ENCODE peak calls at places on chromosomes 5 and 9, in four cellular contexts. S, E, T and N are unnamed samples.

GRCh38 chr9:89613912-89614311 is 9.1 kb downstream of the GADD45G start:
- DNase-seq in S (no peak), E (no peak), T (no peak), N (no peak)

GRCh38 chr5:178267876-178268275 is 35.3 kb upstream of the PHYKPL start:
- DNase-seq in S (no peak), E (no peak), T (no peak), N (no peak)

GRCh38 chr5:57778528-57779175 is 296.0 kb upstream of the ACTBL2 start:
- DNase-seq in S (peak; percentile 11), E (no peak), T (no peak), N (no peak)

GRCh38 chr9:91813261-91813795 is 136.7 kb downstream of the ROR2 start:
- DNase-seq in S (no peak), E (no peak), T (no peak), N (no peak)

GRCh38 chr9:22211588-22212360 is 202.7 kb upstream of the CDKN2B start:
- DNase-seq in S (peak; percentile 80), E (no peak), T (no peak), N (no peak)

GRCh38 chr5:55104036-55104767 is 1.8 kb downstream of the GZMA start:
- DNase-seq in S (no peak), E (no peak), T (no peak), N (no peak)

GRCh38 chr9:95422650-95423049 is 94.1 kb downstream of the PTCH1 start:
- DNase-seq in S (peak; percentile 34), E (no peak), T (no peak), N (no peak)

GRCh38 chr9:106772523-106773290 is 90.3 kb upstream of the ZNF462 start:
- DNase-seq in S (no peak), E (no peak), T (no peak), N (no peak)

GRCh38 chr5:95870105-95870672 is 47.7 kb upstream of the GLRX start:
- DNase-seq in S (no peak), E (no peak), T (no peak), N (no peak)

GRCh38 chr9:101449071-101449721 is 13.6 kb upstream of the ALDOB start:
- DNase-seq in S (peak; percentile 86), E (peak; percentile 85), T (peak; percentile 65), N (peak; percentile 79)
- TF ChIP-seq POLR2A in S (no peak), E (no peak), T (no peak), N (no peak)

DNA sequence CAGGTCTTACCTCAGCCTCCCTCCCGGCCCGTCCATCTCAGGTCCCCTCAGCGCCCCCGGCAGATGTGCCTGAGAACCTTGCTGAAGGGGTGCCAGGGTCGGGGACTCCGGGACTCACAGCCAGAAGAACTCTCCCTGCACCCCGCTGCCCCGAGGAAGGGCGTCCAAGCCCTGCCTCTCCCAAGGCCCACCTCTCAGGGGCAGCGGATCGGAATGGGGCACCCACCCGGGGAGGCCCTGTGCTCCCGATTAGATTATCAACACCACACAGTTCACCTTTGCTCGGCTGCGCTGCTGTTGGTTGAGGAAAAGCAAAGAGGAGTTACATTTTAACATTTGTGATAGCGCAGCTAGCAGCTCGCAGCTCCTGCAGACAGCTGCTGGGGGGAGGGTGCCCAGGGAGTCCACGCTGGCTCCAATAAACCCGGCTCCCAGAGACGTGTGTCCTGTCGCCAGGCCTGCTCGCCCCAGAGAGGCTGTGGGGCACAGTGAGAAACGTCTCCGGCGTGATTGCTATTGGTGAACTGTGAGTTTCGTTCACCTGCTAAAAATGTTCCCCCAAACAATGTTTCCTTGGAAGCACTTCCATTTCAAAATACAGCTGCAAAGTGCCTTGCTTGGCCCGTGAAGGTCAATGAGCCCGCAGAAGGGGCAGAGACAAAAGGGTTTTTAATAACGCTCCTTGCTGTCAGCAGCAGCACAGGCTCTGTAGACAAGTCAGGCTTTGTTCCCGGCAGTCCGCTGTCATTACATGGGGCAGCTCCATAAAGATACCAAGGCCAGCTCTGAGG is 18.6 kb upstream of the SLC6A19 start:
- DNase-seq in S (no peak), E (peak; percentile 58), T (no peak), N (no peak)
- TF ChIP-seq POLR2A in S (no peak), E (no peak), T (no peak), N (no peak)

GRCh38 chr9:129142115-129142514 is 30.9 kb downstream of the PTPA start:
- DNase-seq in S (no peak), E (no peak), T (no peak), N (no peak)

GRCh38 chr9:129139993-129140396 is 28.8 kb downstream of the PTPA start:
- DNase-seq in S (peak; percentile 97), E (peak; percentile 87), T (peak; percentile 93), N (peak; percentile 65)

GRCh38 chr9:129140397-129141065 is 29.3 kb downstream of the PTPA start:
- DNase-seq in S (peak; percentile 35), E (peak; percentile 55), T (peak; percentile 52), N (peak; percentile 45)

GRCh38 chr9:129142536-129142935 is 31.3 kb downstream of the PTPA start:
- DNase-seq in S (no peak), E (no peak), T (no peak), N (no peak)

DNA sequence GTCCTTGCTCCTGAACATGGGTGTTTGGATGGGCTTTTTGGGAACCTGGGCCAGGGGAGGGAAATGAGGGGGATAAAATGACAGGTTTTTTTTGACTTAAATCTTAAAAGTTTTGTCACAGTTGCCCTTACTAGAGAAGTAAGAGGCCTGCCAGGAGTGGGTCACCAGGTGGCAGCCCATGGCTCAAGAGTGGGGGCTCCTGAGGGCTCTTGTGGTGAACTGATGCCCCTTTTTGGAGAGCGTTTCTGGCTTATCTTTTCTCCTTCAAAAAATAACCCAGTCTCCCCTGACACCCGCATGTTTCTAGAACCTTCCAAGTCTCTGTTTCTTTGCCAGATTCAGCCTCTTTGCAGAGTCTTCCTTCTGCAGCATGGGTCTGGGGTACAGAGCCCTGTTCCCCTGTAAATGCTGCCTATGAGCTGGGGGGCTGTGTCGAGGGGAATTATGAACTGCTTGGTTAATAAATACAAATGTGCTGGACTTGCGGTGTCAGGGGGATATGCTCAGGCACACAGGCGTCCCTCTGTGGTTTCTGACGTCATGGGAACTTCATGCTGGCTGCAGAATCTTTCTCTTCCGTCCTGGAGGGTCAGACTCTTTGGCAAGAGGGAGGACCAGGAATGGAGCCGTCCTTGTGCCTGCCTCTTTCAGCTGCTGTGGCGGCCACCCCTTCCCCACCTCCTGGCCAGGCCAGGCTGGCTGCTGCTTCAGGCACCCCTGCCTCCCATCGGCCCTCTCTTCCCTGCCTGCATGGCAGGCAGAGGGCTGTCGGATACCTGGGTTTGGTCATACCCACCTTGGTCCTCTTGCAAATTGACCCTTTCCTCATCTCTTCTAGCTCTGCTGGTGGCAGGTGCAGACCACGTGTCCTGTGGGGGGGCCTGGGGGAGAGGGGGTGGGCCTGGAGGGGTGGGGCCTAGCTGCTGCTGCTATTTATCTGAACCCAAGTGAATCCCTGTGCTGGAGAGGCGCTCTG is 30.1 kb downstream of the PTPA start:
- DNase-seq in S (peak; percentile 31), E (peak; percentile 69), T (peak; percentile 60), N (peak; percentile 31)
- TF ChIP-seq POLR2A in S (no peak), E (no peak), T (no peak), N (peak; percentile 16)

GRCh38 chr5:863244-863805 is 12.5 kb upstream of the ZDHHC11 start:
- DNase-seq in S (no peak), E (no peak), T (no peak), N (no peak)

GRCh38 chr5:860506-861150 is 9.8 kb upstream of the ZDHHC11 start:
- DNase-seq in S (no peak), E (no peak), T (no peak), N (no peak)

GRCh38 chr5:864492-865167 is 13.8 kb upstream of the ZDHHC11 start:
- DNase-seq in S (no peak), E (no peak), T (peak; percentile 36), N (no peak)

GRCh38 chr5:861442-862366 is 10.9 kb upstream of the ZDHHC11 start:
- DNase-seq in S (no peak), E (no peak), T (no peak), N (no peak)

GRCh38 chr5:862367-863243 is 11.8 kb upstream of the ZDHHC11 start:
- DNase-seq in S (no peak), E (no peak), T (no peak), N (no peak)
- TF ChIP-seq POLR2A in S (no peak), E (no peak), T (no peak), N (no peak)

DNA sequence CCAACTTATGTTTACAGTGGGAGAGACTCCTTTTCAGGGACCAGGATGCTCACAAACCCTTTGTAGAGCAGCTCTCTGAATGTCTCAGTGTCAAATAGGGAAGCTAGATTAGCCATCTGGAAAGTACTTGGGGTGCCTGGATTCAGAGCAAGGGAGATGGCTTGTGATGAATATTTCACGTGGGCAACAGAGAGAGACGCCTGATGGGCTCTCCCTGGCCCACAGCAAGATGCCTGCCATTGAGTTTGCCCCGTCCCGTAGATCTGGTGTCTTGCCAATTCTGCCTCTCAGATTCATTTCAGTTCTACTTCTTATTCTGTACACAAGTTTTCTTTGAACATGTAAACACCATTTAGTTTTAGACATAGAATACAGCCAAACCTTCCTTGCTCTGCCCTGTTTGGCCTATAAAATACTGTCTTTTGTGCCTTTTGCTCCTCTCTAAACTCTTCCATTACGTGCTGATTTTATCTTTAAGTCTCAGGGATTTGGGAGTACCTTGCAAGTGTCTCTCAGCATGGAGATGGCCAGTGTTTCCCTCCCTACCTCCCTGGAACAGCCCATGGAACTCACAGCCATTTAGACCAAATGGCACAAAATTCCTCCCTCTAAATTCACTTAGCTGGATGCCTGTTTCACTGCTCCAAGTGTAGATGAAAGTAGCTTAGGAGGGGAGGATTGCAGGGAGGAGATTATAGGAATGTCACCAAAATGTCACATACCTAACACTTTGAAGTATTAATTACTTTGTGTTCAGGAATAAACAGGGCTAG is 234.3 kb downstream of the SAXO1 start:
- DNase-seq in S (no peak), E (no peak), T (no peak), N (no peak)
- TF ChIP-seq POLR2A in S (no peak), E (no peak), T (no peak), N (no peak)

GRCh38 chr9:136845465-136846261 is 3.4 kb downstream of the AJM1 start:
- DNase-seq in S (no peak), E (no peak), T (no peak), N (no peak)
- TF ChIP-seq POLR2A in S (no peak), E (no peak), T (no peak), N (no peak)

DNA sequence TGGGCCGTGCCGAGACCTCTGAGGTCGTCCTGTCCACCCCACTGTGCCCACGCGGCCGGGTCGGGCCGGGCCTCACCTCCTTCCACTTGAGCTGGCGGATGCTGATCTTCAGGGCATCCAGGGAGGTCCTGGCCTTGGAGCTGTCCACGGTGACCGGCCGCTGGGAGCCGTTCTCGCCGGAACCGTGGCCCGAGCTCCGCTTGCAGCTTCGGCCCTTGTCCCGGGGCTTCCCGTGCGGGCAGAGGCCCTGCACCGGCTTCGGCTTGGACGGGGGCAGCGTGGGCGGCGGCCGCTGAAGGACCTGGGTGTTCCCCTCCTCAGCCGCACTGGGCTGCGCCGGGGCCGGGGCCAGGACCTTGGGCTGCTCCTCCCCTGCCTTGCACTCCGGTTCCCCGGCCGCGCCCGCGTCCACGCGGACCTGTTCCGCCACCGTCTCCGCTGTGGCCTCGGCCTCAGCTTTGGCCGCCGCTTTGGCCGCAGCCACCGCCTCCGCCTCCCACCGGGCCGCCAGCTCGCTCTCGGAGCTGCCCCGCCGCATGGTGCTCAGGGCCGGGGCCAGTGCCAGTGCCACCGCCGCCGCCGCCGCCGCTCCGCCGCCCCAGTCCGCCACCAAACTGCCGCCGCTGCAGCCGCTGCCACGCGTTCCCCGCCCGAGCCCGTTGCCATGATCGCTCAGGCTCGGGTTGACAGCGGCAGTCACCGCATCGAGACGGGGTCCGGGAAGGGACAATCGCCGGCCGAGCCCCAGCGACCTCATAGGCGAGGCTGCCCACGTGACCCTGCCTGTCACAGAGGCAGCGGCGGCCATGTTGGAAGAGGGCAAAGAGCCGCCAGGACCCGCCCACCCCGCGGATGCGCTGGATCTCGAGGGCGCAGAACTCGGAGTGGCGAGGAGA is at the start of gene TTLL11:
- DNase-seq in S (peak; percentile 93), E (peak; percentile 98), T (peak; percentile 93), N (peak; percentile 97)
- TF ChIP-seq POLR2A in S (peak; percentile 27), E (peak; percentile 1), T (no peak), N (peak; percentile 69)